ENCODE peak calls at places on chromosome 2, in four cellular contexts. Q, P, U and N are unnamed samples.

GRCh38 chr2:26043862-26044736 is 10.2 kb downstream of the RAB10 start:
- DNase-seq in U (no peak), P (peak), Q (peak), N (no peak)

GRCh38 chr2:10269291-10269690 is 33.4 kb upstream of the HPCAL1 start:
- DNase-seq in U (no peak), Q (peak), P (no peak), N (peak)

GRCh38 chr2:16773080-16773713 is 107.6 kb upstream of the CYRIA start:
- DNase-seq in U (no peak), Q (no peak), P (peak), N (no peak)

GRCh38 chr2:73652348-73652747 is 10.1 kb upstream of the NAT8 start:
- DNase-seq in Q (no peak), P (no peak), U (no peak), N (no peak)

GRCh38 chr2:232791518-232791917 is 15.2 kb upstream of the KCNJ13 start:
- DNase-seq in P (no peak), U (no peak), Q (no peak), N (no peak)

GRCh38 chr2:55609193-55609794 is 8.1 kb downstream of the PPP4R3B start:
- DNase-seq in Q (no peak), U (no peak), P (no peak), N (no peak)

GRCh38 chr2:120740765-120741513 is 5.3 kb downstream of the GLI2 start:
- DNase-seq in Q (no peak), P (peak), U (no peak), N (no peak)

GRCh38 chr2:74142340-74142739 is 5.4 kb downstream of the BOLA3 start:
- DNase-seq in U (no peak), P (no peak), Q (no peak), N (no peak)

GRCh38 chr2:233443511-233444183 is 89.4 kb downstream of the DGKD start:
- DNase-seq in Q (peak), U (peak), P (peak), N (peak)

GRCh38 chr2:130845507-130846085 is 8.9 kb downstream of the ARHGEF4 start:
- DNase-seq in U (no peak), Q (no peak), P (no peak), N (no peak)

GRCh38 chr2:36512705-36513104 is 85.3 kb downstream of the FEZ2 start:
- DNase-seq in U (no peak), Q (no peak), P (no peak), N (no peak)

GRCh38 chr2:38702413-38702812 is 36.5 kb downstream of the GALM start:
- DNase-seq in U (no peak), Q (no peak), P (peak), N (no peak)

GRCh38 chr2:174013310-174013751 is 48.2 kb upstream of the SP3 start:
- DNase-seq in P (no peak), U (peak), Q (peak), N (peak)

GRCh38 chr2:174014699-174015070 is 49.5 kb upstream of the SP3 start:
- DNase-seq in P (no peak), U (no peak), Q (no peak), N (no peak)

GRCh38 chr2:174011796-174012195 is 46.6 kb upstream of the SP3 start:
- DNase-seq in P (no peak), U (no peak), Q (no peak), N (no peak)

GRCh38 chr2:174014021-174014698 is 49.0 kb upstream of the SP3 start:
- DNase-seq in Q (no peak), U (no peak), P (no peak), N (no peak)

DNA sequence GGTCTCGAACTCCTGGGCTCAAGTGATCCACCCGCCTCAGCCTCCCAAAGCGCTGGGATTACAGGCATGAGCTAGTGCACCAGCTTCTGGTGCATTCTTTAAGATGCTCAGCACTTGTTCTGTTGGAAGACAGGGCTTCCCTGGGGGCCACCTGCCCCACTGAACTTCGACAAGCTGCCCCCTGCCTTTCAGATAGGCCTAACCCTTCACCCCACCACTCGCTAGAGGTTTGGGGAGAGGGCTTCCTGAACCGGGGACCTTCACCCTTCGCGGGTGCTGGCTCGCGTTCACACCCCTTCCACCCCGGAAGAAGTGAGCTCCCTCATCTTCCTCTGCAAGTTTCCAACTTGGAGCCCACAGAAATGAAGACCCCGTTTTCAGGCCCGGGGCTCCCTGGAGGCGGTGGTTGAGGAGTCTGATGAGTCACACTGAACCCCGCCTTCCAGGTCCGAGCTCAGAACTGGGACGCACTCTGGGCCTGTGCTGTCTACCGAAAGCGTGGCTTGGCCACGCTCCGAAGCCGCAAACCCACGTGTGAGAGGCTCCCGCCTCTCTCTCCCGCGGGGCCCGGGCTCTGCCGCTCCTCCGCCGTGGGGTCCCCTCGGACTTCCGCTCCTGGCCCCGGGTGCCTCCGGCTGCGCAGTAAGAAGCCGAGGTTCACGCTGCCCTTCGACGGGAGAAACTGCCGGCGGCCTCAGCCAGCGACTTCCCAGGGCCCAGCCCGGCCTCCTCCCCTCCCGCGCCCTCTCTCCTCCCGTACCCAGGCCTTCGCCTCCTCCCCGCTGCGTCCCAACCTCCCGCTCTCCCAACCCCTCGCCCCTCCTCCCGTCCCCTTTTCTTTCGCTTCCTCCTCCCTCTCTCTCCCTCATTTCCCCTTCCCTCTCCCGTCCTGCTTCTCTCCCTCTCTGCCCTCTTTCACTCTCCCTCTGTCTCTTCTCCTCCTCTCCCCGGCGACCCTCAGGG is 47.5 kb upstream of the SP3 start:
- DNase-seq in P (peak), U (peak), Q (peak), N (peak)
- H3K4me3 ChIP-seq in P (peak), U (peak), Q (peak), N (peak)

GRCh38 chr2:176020400-176020799 is 18.3 kb upstream of the LNPK start:
- DNase-seq in U (no peak), Q (no peak), P (no peak), N (no peak)

GRCh38 chr2:176022048-176022447 is 20.0 kb upstream of the LNPK start:
- DNase-seq in U (no peak), P (no peak), Q (no peak), N (no peak)

DNA sequence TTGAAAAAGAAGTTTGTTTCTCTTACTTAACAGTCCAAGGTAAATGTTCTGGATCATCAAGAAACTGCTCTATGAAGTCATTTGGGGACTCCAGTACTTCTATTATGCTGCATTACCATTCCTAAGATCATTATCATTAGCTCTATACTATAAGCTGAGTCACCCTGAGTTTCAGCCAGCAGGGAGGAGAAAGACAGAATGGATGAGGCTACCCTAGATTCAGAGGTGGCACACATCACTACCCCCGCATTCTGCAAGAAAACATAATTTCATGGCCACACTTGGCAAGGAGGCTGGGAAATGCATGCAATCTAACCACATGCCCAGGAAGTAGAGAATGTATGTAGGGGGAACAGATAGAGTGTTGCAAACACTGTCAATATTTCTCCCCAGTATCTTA is 16.6 kb upstream of the LNPK start:
- DNase-seq in Q (no peak), U (no peak), P (no peak), N (no peak)
- H3K4me3 ChIP-seq in Q (no peak), U (no peak), P (no peak), N (no peak)

GRCh38 chr2:68441179-68441993 is 25.7 kb downstream of the FBXO48 start:
- DNase-seq in U (peak), Q (peak), P (peak), N (peak)
- H3K4me3 ChIP-seq in U (no peak), Q (no peak), P (no peak), N (no peak)

DNA sequence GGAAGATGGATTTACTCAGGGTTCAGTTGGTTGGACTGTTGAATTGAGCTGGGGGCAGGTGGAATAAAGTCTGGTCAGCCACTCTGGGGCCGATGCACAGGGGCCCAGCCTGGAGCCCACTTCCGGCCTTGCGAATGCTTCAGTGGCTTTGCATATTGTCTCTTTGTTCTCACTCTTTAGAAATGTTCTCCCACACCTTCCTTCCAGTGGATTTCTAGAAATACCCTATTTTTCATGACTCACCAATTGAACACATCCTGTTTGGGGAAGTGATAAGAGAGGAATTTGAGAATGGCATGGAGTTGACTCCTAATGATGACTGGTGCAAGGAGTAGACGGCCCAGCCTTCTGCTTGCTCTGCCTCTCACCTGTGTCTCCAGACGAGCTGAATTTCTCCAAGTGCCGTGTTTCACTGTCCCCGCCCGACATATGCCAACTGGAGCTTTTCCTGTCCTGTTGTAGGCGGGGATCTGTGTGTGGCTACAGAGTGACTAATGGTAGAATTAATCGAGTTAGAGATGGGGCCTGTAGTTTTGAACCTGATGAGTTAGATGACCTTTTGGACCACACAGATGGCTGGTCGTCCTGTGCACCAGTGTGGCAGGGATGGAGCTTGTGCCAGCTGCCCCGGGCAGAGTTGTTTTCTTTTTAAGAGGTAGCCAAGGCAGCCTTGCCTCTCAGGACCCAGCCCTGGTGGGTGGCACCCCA is 28.2 kb downstream of the ASAP2 start:
- DNase-seq in U (no peak), P (peak), Q (no peak), N (no peak)
- H3K4me3 ChIP-seq in U (no peak), P (no peak), Q (no peak), N (peak)